ENCODE peak calls at places on chromosomes 6 and 20, in ten cellular contexts. F is lower leg skin, N is AG04450, U is epithelial cell of esophagus, J is body of pancreas, I is HFF-Myc, M is brain microvascular endothelial cell, W is neural progenitor cell, K is mucosa of descending colon, C is uterus. T is an unnamed sample.

GRCh38 chr6:64955435-64955848 is 751.6 kb downstream of the EYS start:
- DNase-seq in F (no peak), N (no peak), U (no peak), J (no peak), I (no peak), M (no peak), W (no peak), K (no peak), C (no peak), T (no peak)

GRCh38 chr20:34861386-34862084 is 11.1 kb downstream of the GGT7 start:
- DNase-seq in F (no peak), N (no peak), U (peak; percentile 48), J (peak; percentile 86), I (no peak), M (no peak), W (no peak), K (peak; percentile 81), C (no peak), T (no peak)

GRCh38 chr6:39574991-39575390 is 150.2 kb downstream of the KIF6 start:
- DNase-seq in F (no peak), N (no peak), U (no peak), J (no peak), I (no peak), M (no peak), W (no peak), K (no peak), C (no peak), T (no peak)

GRCh38 chr20:63064745-63065711 is 58.3 kb upstream of the BHLHE23 start:
- DNase-seq in F (no peak), N (no peak), U (no peak), J (no peak), I (no peak), M (no peak), W (no peak), K (peak; percentile 4), C (no peak), T (no peak)

GRCh38 chr6:5998741-5999687 is 7.7 kb downstream of the NRN1 start:
- DNase-seq in F (no peak), N (no peak), U (no peak), J (no peak), I (no peak), M (no peak), W (peak; percentile 75), K (no peak), C (no peak), T (no peak)

GRCh38 chr6:3326179-3326971 is 67.6 kb downstream of the PSMG4 start:
- DNase-seq in F (no peak), N (no peak), U (no peak), J (no peak), I (no peak), M (no peak), W (no peak), K (no peak), C (no peak), T (no peak)

GRCh38 chr6:89475106-89475505 is 42.2 kb downstream of the ANKRD6 start:
- DNase-seq in F (no peak), N (no peak), U (peak; percentile 40), J (no peak), I (no peak), M (no peak), W (no peak), K (no peak), C (no peak), T (no peak)

GRCh38 chr6:107458687-107459282 is 579 bp downstream of the PDSS2 start:
- DNase-seq in F (peak; percentile 19), N (no peak), U (peak; percentile 40), J (peak; percentile 25), I (no peak), M (no peak), W (no peak), K (no peak), C (peak; percentile 16), T (no peak)

GRCh38 chr6:46118836-46119235 is 11.0 kb upstream of the ENPP4 start:
- DNase-seq in F (no peak), N (no peak), U (no peak), J (no peak), I (no peak), M (no peak), W (no peak), K (no peak), C (no peak), T (no peak)

GRCh38 chr20:36544134-36545018 is 3.1 kb downstream of the MYL9 start:
- DNase-seq in F (no peak), N (no peak), U (peak; percentile 79), J (peak; percentile 30), I (no peak), M (peak; percentile 36), W (no peak), K (no peak), C (peak; percentile 65), T (no peak)

GRCh38 chr6:34928220-34928619 is 39.2 kb downstream of the ANKS1A start:
- DNase-seq in F (no peak), N (no peak), U (no peak), J (no peak), I (no peak), M (no peak), W (peak; percentile 74), K (no peak), C (no peak), T (no peak)

GRCh38 chr6:137282253-137282652 is 63.1 kb upstream of the IFNGR1 start:
- DNase-seq in F (no peak), N (no peak), U (no peak), J (peak; percentile 23), I (no peak), M (no peak), W (no peak), K (no peak), C (no peak), T (no peak)

GRCh38 chr6:69090132-69090531 is 455.1 kb downstream of the ADGRB3 start:
- DNase-seq in F (no peak), N (peak; percentile 10), U (peak; percentile 4), J (no peak), I (no peak), M (peak; percentile 89), W (no peak), K (no peak), C (no peak), T (peak; percentile 74)

GRCh38 chr6:159633196-159633595 is 59.8 kb downstream of the SOD2 start:
- DNase-seq in F (no peak), N (no peak), U (peak; percentile 25), J (no peak), I (peak; percentile 11), M (peak; percentile 37), W (peak; percentile 24), K (no peak), C (no peak), T (no peak)
- TF ChIP-seq CTCF in F (no peak), N (peak; percentile 65), U (peak; percentile 39), J (peak; percentile 22), I (peak; percentile 57), M (peak; percentile 73), W (peak; percentile 54), K (no peak), C (no peak), T (peak; percentile 63)

DNA sequence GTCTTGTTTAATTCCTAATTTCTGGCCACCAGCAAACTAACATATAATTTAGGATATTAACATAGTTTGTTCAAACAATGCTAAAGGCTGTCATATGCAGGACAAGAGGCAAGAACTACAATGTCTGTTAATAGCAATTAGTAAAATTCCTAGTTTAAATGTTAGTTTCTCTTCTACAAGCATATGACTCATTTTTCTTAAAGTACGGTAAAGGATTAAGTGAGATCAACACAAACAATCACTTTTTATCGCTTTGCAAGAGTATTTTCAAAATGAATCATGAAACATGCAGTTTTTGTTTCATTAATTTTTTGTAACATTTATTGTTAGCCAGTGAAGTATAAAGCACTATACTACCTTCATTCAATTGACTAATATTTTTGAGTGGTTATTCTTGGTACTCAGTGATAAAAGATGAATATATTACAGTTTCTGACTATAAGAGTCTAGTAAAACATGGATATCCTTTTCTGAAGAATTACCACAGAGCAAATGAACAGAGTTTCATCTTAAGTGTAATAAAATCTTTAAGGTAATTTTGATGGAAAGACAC is 138.6 kb downstream of the AHI1 start:
- DNase-seq in F (no peak), N (no peak), U (peak; percentile 39), J (no peak), I (no peak), M (no peak), W (no peak), K (no peak), C (no peak), T (no peak)
- H3K4me3 ChIP-seq in F (no peak overlapping the region), N (peak overlapping the region; percentile 8), U (no peak overlapping the region), J (no peak overlapping the region), I (no peak overlapping the region), M (no peak overlapping the region), W (no peak overlapping the region), K (no peak overlapping the region), C (no peak overlapping the region), T (no peak overlapping the region)

GRCh38 chr6:33295621-33296369 is 2.9 kb downstream of the RGL2 start:
- DNase-seq in F (no peak), N (no peak), U (no peak), J (no peak), I (no peak), M (no peak), W (no peak), K (peak; percentile 33), C (no peak), T (no peak)

GRCh38 chr6:33297406-33297955 is 1.3 kb downstream of the RGL2 start:
- DNase-seq in F (peak; percentile 70), N (no peak), U (peak; percentile 83), J (peak; percentile 73), I (no peak), M (no peak), W (peak; percentile 78), K (peak; percentile 78), C (no peak), T (no peak)

GRCh38 chr6:33292996-33293682 is 3.7 kb downstream of the PFDN6 start:
- DNase-seq in F (no peak), N (no peak), U (no peak), J (no peak), I (no peak), M (no peak), W (no peak), K (no peak), C (no peak), T (no peak)

GRCh38 chr6:33296797-33297405 is 1.8 kb downstream of the RGL2 start:
- DNase-seq in F (no peak), N (no peak), U (no peak), J (no peak), I (no peak), M (no peak), W (no peak), K (peak; percentile 41), C (no peak), T (no peak)

GRCh38 chr6:33294086-33294823 is 4.5 kb downstream of the RGL2 start:
- DNase-seq in F (no peak), N (no peak), U (no peak), J (no peak), I (no peak), M (no peak), W (no peak), K (no peak), C (no peak), T (no peak)
- TF ChIP-seq CTCF in F (no peak), N (no peak), U (no peak), J (no peak), I (no peak), M (no peak), W (no peak), K (no peak), C (no peak), T (no peak)

DNA sequence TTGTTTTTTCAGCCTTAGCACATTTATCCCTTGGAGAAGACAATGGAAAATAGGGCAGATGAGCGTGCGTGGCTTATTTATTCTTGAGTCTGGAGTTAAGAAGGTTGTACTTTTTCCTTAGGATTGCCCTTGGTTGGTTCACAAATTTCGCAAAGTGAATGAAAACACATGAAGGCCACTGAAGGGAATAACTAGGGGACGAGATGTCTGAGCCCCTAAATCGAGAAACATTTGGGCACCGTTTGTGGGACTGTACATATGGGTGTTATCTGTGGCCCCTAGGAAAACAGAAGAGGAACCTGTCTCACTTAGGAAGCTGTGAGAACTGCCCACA is 19.4 kb upstream of the TRIM27 start:
- DNase-seq in F (no peak), N (no peak), U (no peak), J (no peak), I (no peak), M (no peak), W (peak; percentile 27), K (no peak), C (no peak), T (no peak)
- H3K4me3 ChIP-seq in F (no peak overlapping the region), N (peak overlapping the region; percentile 65), U (peak overlapping the region; percentile 85), J (no peak overlapping the region), I (peak overlapping the region; percentile 82), M (peak overlapping the region; percentile 78), W (peak overlapping the region; percentile 77), K (no peak overlapping the region), C (no peak overlapping the region), T (peak overlapping the region; percentile 82)

T was measured in epithelial cell of proximal tubule.